ENCODE peak calls at places on chromosomes 13 and 19, in seven cellular contexts. L is tibial nerve, D is uterus, X is thyroid gland, M is adrenal gland, W is breast epithelium, H is gastrocnemius medialis. E is an unnamed sample.

GRCh38 chr19:50392759-50393158 is 8.6 kb downstream of the POLD1 start:
- DNase-seq in H (no peak), M (no peak), X (no peak), W (no peak), D (no peak), L (no peak), E (no peak)

GRCh38 chr19:58053480-58054156 is 5.5 kb upstream of the ZNF135 start:
- DNase-seq in L (no peak), W (no peak), X (no peak), H (no peak), M (no peak), D (no peak), E (no peak)

GRCh38 chr13:99214232-99214631 is 13.6 kb downstream of the UBAC2 start:
- DNase-seq in X (no peak), H (no peak), L (no peak), D (no peak), W (no peak), M (no peak), E (no peak)

GRCh38 chr19:45824041-45824471 is 8.9 kb upstream of the RSPH6A start:
- DNase-seq in W (peak), H (no peak), L (no peak), M (peak), X (peak), D (no peak), E (no peak)

GRCh38 chr13:107803822-107804495 is 411.4 kb downstream of the LIG4 start:
- DNase-seq in H (no peak), D (no peak), M (no peak), L (no peak), W (no peak), X (no peak), E (no peak)

GRCh38 chr13:83178008-83178407 is 704.3 kb downstream of the SLITRK1 start:
- DNase-seq in L (no peak), W (no peak), H (no peak), D (no peak), M (no peak), X (no peak), E (no peak)

GRCh38 chr13:110131424-110131823 is 175.5 kb downstream of the COL4A1 start:
- DNase-seq in W (no peak), X (no peak), M (no peak), D (no peak), H (no peak), L (no peak), E (no peak)

GRCh38 chr19:5943623-5944022 is 29.6 kb downstream of the CAPS start:
- DNase-seq in L (no peak), M (no peak), W (no peak), X (no peak), D (no peak), H (no peak), E (no peak)

GRCh38 chr13:109781384-109782065 is 4.9 kb downstream of the IRS2 start:
- DNase-seq in W (no peak), H (no peak), D (peak), M (peak), L (no peak), X (peak), E (peak)

GRCh38 chr13:51767100-51767499 is 36.9 kb downstream of the DHRS12 start:
- DNase-seq in H (no peak), X (no peak), D (no peak), W (no peak), M (no peak), L (no peak), E (no peak)

GRCh38 chr19:18961767-18962423 is 20.9 kb upstream of the HOMER3 start:
- DNase-seq in M (no peak), D (no peak), L (no peak), W (no peak), X (no peak), H (no peak), E (no peak)

GRCh38 chr19:1466018-1466460 is 13.0 kb downstream of the C19orf25 start:
- DNase-seq in M (no peak), D (no peak), L (no peak), W (no peak), X (no peak), H (no peak), E (no peak)

GRCh38 chr19:14375055-14375581 is 6.1 kb upstream of the ADGRE5 start:
- DNase-seq in L (no peak), D (no peak), X (no peak), W (peak), H (peak), M (no peak), E (peak)

GRCh38 chr13:113355621-113356020 is 8.3 kb downstream of the GRTP1 start:
- DNase-seq in M (no peak), H (no peak), D (no peak), W (no peak), X (no peak), L (no peak), E (no peak)

GRCh38 chr13:48068952-48069351 is 26.0 kb downstream of the MED4 start:
- DNase-seq in H (no peak), W (no peak), D (no peak), M (no peak), L (no peak), X (no peak), E (no peak)

GRCh38 chr13:114095486-114095885 is 36.9 kb downstream of the RASA3 start:
- DNase-seq in L (peak), M (no peak), H (no peak), X (no peak), W (no peak), D (peak), E (no peak)

GRCh38 chr19:16944626-16945363 is 56.0 kb downstream of the F2RL3 start:
- DNase-seq in D (no peak), W (no peak), H (no peak), M (no peak), L (no peak), X (no peak), E (peak)

GRCh38 chr19:28330831-28331230 is 882.1 kb downstream of the UQCRFS1 start:
- DNase-seq in M (no peak), X (no peak), L (no peak), H (no peak), W (no peak), D (no peak), E (no peak)

GRCh38 chr13:38577048-38577447 is 109.8 kb upstream of the FREM2 start:
- DNase-seq in X (peak), H (no peak), D (no peak), W (no peak), L (no peak), M (no peak), E (no peak)

GRCh38 chr19:18417250-18418033 is 1.8 kb upstream of the SSBP4 start:
- DNase-seq in X (peak), M (peak), D (peak), H (peak), W (no peak), L (peak), E (peak)

GRCh38 chr19:6801397-6802086 is 29.0 kb downstream of the VAV1 start:
- DNase-seq in X (peak), L (no peak), D (peak), H (peak), M (peak), W (peak), E (peak)

GRCh38 chr13:34897220-34897619 is 44.9 kb upstream of the NBEA start:
- DNase-seq in H (no peak), D (no peak), L (no peak), W (no peak), M (no peak), X (no peak), E (no peak)

GRCh38 chr19:38737921-38738731 is 6.1 kb downstream of the CAPN12 start:
- DNase-seq in W (no peak), X (no peak), D (no peak), H (no peak), L (no peak), M (no peak), E (no peak)

GRCh38 chr19:38737297-38737865 is 6.9 kb downstream of the CAPN12 start:
- DNase-seq in M (peak), X (no peak), L (no peak), H (no peak), W (no peak), D (no peak), E (no peak)

GRCh38 chr19:38735257-38735686 is 9.0 kb downstream of the CAPN12 start:
- DNase-seq in X (no peak), W (peak), L (no peak), M (peak), D (peak), H (no peak), E (no peak)

GRCh38 chr19:38736036-38736412 is 8.2 kb downstream of the CAPN12 start:
- DNase-seq in H (no peak), L (no peak), M (peak), X (peak), D (peak), W (peak), E (no peak)

DNA sequence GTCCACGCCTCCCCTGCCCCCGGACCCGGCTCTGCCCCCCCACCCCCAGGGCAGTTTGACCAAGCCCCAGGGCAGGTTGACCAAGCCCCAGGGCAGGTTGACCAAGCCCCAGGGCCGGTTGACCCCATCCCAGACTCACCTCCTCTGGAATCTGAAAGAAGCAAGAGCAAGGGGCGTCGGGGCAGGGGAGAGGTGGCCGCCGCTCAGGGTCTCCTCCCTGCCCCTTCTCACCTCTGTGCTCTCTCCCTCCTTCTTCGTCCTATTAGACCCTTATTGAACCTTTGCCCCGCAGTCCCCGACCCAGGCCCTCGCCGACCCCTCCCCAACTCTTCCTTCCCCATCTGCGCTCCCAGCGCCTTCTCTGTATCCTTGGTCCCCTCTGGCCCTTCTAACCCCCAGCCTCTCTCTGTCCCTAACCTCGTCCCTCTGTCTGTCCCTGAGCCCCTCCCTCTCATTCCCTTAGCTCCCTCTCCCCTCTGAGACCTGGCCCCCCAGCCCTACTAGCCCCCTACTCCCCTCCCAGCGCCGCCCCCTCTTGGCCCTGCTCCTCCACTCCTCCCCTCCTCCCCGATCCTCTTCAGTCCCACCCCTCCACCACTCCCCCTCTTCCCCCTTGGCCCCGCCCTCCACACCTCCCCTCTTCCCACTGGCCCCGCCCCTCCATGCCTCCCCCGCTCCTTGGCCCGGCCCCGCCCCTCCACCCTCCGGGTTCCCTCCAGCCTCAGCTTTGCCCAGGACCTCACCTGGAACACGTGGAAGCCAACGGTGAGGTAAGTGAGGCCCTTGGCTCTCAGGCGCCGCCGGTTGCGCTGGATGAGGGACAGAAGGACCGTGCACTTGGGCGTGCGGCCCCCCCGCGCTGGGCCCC is 7.6 kb downstream of the CAPN12 start:
- DNase-seq in W (peak), M (peak), D (peak), L (no peak), H (no peak), X (peak), E (peak)
- H3K4me3 ChIP-seq in W (peak), M (no peak), D (peak), L (peak), H (peak), X (no peak), E (no peak)

GRCh38 chr19:44808463-44809371 is at the start of gene BCAM:
- DNase-seq in M (peak), X (peak), D (peak), L (peak), H (peak), W (peak), E (peak)
- TF ChIP-seq POLR2A in M (peak), X (peak), D (peak), L (no peak), H (peak), W (no peak), E (no peak)

DNA sequence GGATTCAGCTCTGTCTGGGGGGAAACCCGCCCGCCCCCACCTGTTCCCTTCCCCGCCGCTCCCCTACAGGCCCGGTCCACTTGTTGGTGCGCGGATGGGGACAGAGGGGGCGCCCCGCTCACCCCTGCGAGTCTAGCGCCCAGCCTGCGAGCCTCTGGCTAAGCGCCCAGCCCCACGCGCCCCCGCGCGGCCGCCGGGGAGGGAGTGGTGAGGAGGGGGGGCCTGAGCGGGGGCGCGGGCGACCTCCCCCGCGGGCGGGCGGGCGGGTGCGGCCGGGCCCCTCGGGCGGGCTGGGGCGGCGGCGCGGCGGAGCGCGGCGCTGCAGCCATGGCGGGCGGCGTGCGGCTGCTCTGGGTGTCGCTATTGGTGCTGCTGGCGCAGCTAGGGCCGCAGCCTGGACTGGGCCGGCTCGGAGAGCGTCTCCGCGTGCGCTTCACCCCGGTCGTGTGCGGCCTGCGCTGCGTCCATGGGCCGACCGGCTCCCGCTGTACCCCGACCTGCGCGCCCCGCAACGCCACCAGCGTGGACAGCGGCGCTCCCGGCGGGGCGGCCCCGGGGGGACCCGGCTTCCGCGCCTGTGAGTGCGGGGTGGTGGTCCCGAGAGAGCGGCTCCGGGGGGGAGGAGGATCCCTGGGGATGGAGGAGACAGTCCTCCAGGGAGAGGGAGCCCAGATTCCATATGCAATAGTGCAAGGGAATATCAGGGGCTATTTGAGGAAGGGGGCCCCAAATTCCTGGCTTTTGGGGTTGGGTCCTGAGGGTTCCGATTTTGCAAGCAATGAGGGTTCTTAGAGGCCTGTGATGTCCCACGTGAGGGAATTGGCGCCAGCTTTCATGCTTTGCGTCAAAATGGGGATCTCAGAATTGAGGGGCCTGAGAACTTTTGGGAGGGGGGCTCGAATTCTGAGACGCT is at the start of gene LTBP4:
- DNase-seq in X (peak), D (peak), L (no peak), M (no peak), H (no peak), W (no peak), E (peak)
- TF ChIP-seq CTCF in X (no peak), D (no peak), L (peak), M (no peak), H (no peak), W (no peak), E (no peak)

GRCh38 chr19:3225677-3226093 is 1.2 kb downstream of the CELF5 start:
- DNase-seq in W (no peak), X (no peak), H (no peak), D (no peak), M (no peak), L (no peak), E (no peak)
- H3K4me3 ChIP-seq in W (no peak), X (no peak), H (no peak), D (no peak), M (no peak), L (no peak), E (no peak)

GRCh38 chr19:41434450-41434849 is 5.3 kb downstream of the DMAC2 start:
- DNase-seq in L (no peak), M (no peak), H (no peak), X (no peak), D (no peak), W (no peak), E (no peak)

GRCh38 chr19:41428481-41428859 is 1.3 kb upstream of the B3GNT8 start:
- DNase-seq in L (no peak), H (no peak), D (no peak), X (no peak), W (no peak), M (no peak), E (no peak)

GRCh38 chr19:41430907-41431306 is 3.7 kb upstream of the B3GNT8 start:
- DNase-seq in H (no peak), L (no peak), X (no peak), M (no peak), D (no peak), W (no peak), E (no peak)

GRCh38 chr19:41433171-41433570 is 6.0 kb upstream of the B3GNT8 start:
- DNase-seq in X (no peak), L (no peak), W (no peak), H (no peak), M (no peak), D (no peak), E (no peak)

DNA sequence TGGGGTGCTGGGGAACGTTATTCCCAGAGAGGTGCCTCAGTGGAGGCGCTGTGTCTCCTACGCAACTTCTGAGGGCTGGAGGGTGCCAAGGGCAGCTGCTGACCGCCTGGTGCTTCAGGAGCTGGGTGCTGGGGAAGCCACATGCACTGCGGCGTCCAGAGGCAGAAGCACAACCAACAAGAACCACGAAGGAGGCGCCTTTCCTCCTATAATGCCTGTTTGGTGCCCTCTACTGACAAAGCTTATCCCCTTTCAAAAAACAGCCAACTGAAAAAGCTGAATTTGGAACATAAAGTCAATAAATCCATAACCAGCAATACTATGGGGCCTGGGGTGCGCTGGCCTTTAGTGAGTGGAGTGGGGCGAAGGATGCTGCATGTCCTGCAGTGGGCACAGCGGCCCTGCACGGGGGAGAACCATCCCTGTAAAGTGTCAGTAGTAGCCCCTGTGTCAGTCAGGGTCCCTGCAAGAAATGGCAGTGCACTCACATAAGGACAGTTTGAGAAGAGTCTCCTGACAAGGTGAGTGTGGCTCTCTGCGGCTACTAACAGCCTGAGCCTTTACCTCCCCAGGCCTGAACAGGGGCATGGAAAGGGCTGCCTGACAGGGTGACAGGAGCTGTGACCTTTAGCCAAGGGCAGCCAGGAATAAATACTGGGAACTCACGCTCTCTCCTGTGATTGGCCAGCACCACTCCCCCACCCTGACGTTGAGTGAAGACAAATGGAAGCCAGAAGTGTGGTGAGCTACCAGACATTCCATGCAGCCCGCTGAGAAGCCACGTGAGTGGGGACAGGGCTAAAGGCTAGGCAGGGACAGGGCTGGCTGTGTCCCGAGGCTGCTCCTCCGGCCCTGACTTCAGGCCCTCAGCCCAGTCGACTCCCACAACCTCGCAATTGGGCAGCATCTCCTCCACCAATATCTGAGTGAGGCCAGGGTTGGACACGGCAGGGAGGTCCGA is 4.5 kb upstream of the B3GNT8 start:
- DNase-seq in W (no peak), L (no peak), M (peak), H (no peak), D (no peak), X (no peak), E (no peak)
- TF ChIP-seq POLR2A in W (no peak), L (no peak), M (peak), H (no peak), D (no peak), X (no peak), E (no peak)